ENCODE peak calls at places on chromosomes 12 and 14, in five cellular contexts. V, M, F, X and N are unnamed samples.

GRCh38 chr12:26987634-26988424 is 26.4 kb downstream of the TM7SF3 start:
- DNase-seq in V (no peak), M (peak; percentile 17), F (peak; percentile 17), X (no peak), N (no peak)

GRCh38 chr12:43370299-43370698 is 181.7 kb downstream of the ADAMTS20 start:
- DNase-seq in V (no peak), M (peak; percentile 74), F (peak; percentile 69), X (no peak), N (no peak)

GRCh38 chr14:100740931-100741330 is 14.2 kb downstream of the DLK1 start:
- DNase-seq in V (peak; percentile 41), M (no peak), F (no peak), X (no peak), N (no peak)

GRCh38 chr12:981176-981828 is 9.7 kb upstream of the ERC1 start:
- DNase-seq in V (no peak), M (no peak), F (no peak), X (no peak), N (no peak)

GRCh38 chr12:115464008-115464672 is 780.2 kb upstream of the TBX3 start:
- DNase-seq in V (no peak), M (no peak), F (no peak), X (no peak), N (no peak)

GRCh38 chr12:1792406-1792805 is 28.0 kb upstream of the LRTM2 start:
- DNase-seq in V (no peak), M (no peak), F (no peak), X (no peak), N (no peak)

GRCh38 chr12:117590386-117590785 is 229.0 kb upstream of the NOS1 start:
- DNase-seq in V (no peak), M (no peak), F (no peak), X (no peak), N (no peak)

GRCh38 chr14:68969278-68969677 is 9.8 kb downstream of the ACTN1 start:
- DNase-seq in V (no peak), M (no peak), F (no peak), X (no peak), N (no peak)

GRCh38 chr14:21868442-21869046 is 194.9 kb upstream of the OR4E1 start:
- DNase-seq in V (no peak), M (peak; percentile 32), F (peak; percentile 31), X (peak; percentile 81), N (peak; percentile 64)

GRCh38 chr12:94140556-94140955 is 7.8 kb upstream of the PLXNC1 start:
- DNase-seq in V (peak; percentile 83), M (peak; percentile 10), F (no peak), X (peak; percentile 85), N (no peak)

GRCh38 chr14:77026166-77026929 is 2.2 kb downstream of the IRF2BPL start:
- DNase-seq in V (peak; percentile 84), M (peak; percentile 51), F (peak; percentile 50), X (no peak), N (peak; percentile 64)

GRCh38 chr12:90801776-90802175 is 153.2 kb downstream of the CCER1 start:
- DNase-seq in V (no peak), M (peak; percentile 48), F (peak; percentile 5), X (no peak), N (no peak)

GRCh38 chr12:104938371-104938770 is 19.7 kb downstream of the SLC41A2 start:
- DNase-seq in V (no peak), M (peak; percentile 30), F (no peak), X (no peak), N (no peak)

GRCh38 chr12:121911824-121912585 is 6.4 kb upstream of the CFAP251 start:
- DNase-seq in V (no peak), M (no peak), F (no peak), X (no peak), N (no peak)

GRCh38 chr12:43106355-43106754 is 445.6 kb downstream of the ADAMTS20 start:
- DNase-seq in V (no peak), M (no peak), F (no peak), X (no peak), N (no peak)

GRCh38 chr12:19369691-19370148 is 69.6 kb upstream of the AEBP2 start:
- DNase-seq in V (no peak), M (peak; percentile 84), F (peak; percentile 85), X (no peak), N (no peak)

GRCh38 chr14:64561631-64562030 is 11.9 kb downstream of the PPP1R36 start:
- DNase-seq in V (no peak), M (no peak), F (no peak), X (no peak), N (no peak)

GRCh38 chr14:60878536-60878935 is 102.3 kb downstream of the TRMT5 start:
- DNase-seq in V (no peak), M (peak; percentile 33), F (no peak), X (no peak), N (no peak)

GRCh38 chr14:73723799-73724621 is 9.8 kb upstream of the PNMA1 start:
- DNase-seq in V (no peak), M (peak; percentile 97), F (peak; percentile 99), X (peak; percentile 38), N (no peak)

GRCh38 chr14:70697681-70698080 is 56.0 kb downstream of the TTC9 start:
- DNase-seq in V (no peak), M (no peak), F (no peak), X (no peak), N (no peak)

GRCh38 chr14:97283450-97284230 is 486.5 kb downstream of the VRK1 start:
- DNase-seq in V (no peak), M (no peak), F (no peak), X (no peak), N (no peak)

GRCh38 chr12:90064759-90065158 is 356.1 kb upstream of the ATP2B1 start:
- DNase-seq in V (no peak), M (peak; percentile 6), F (peak; percentile 43), X (no peak), N (no peak)

GRCh38 chr12:104190151-104190550 is 25.4 kb upstream of the TXNRD1 start:
- DNase-seq in V (no peak), M (peak; percentile 52), F (no peak), X (no peak), N (no peak)

GRCh38 chr14:35949933-35950332 is 123.8 kb downstream of the BRMS1L start:
- DNase-seq in V (no peak), M (no peak), F (no peak), X (no peak), N (no peak)

GRCh38 chr14:53924754-53925153 is 31.9 kb downstream of the BMP4 start:
- DNase-seq in V (no peak), M (peak; percentile 95), F (peak; percentile 85), X (no peak), N (no peak)

GRCh38 chr12:90076851-90077319 is 368.2 kb upstream of the ATP2B1 start:
- DNase-seq in V (no peak), M (no peak), F (no peak), X (no peak), N (no peak)

GRCh38 chr12:104649217-104649834 is 192.6 kb downstream of the CHST11 start:
- DNase-seq in V (no peak), M (no peak), F (no peak), X (no peak), N (no peak)

GRCh38 chr12:93740721-93741120 is 63.5 kb downstream of the CRADD start:
- DNase-seq in V (no peak), M (peak; percentile 6), F (peak; percentile 67), X (no peak), N (no peak)

GRCh38 chr14:49769171-49769570 is 1.2 kb downstream of the KLHDC2 start:
- DNase-seq in V (no peak), M (peak; percentile 52), F (peak; percentile 58), X (no peak), N (no peak)

GRCh38 chr14:90576581-90576980 is 179.8 kb downstream of the CALM1 start:
- DNase-seq in V (no peak), M (peak; percentile 30), F (peak; percentile 85), X (no peak), N (no peak)

GRCh38 chr12:116590561-116590960 is 31.4 kb downstream of the MAP1LC3B2 start:
- DNase-seq in V (no peak), M (no peak), F (no peak), X (no peak), N (no peak)

DNA sequence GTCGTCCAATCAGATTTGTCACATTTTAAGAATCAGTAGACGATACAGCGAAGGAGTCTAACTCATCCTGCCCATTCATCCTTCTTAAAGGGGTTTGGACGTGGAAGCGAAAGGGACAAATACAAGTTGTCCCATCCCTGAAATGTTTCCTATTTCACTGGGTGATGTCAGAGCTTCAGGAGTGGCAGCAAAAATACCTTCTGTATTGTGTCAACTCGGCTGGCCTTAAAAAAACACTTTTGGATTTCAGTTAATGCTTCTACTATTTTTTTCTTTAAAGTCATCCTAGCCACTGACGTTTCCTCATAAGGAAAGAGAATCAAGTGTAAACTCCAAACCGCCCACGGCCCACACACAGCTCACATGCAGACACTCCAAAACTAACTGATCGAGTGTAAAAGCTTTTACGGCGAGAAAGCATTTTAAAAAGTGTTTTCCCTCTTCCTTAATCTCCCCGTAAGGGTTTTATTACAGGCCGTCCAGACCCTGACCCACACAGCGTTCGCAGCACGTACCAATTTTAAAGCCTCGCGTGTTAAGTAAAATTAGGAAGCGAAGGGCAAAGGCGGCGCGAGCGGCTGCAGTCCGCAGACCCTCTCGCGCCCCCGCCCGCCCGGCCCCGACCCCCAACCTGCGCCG is 593 bp downstream of the CFL2 start:
- DNase-seq in V (no peak), M (peak; percentile 84), F (peak; percentile 78), X (no peak), N (no peak)
- TF ChIP-seq CTCF in V (no peak), M (no peak), F (no peak), X (no peak), N (no peak)

DNA sequence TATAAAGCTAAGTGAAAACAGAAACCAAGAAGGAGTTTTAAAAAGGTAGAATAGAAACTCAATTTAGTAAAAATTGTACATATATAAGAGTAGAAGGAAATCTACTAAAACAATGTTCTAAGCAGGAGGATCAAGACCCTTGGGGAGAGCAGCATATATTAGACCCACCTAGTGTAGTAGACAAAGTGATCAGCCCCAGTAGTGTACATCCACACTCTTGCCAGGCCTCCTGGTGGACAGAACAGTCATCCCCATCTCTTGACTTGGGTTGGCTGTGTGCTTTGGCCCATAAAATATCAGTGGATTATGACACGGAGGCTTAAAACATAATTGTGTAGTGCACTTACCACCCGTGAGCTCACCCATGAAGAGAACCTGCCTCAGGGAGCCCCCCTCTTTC is 10.9 kb upstream of the OTUB2 start:
- DNase-seq in V (no peak), M (no peak), F (no peak), X (no peak), N (no peak)
- TF ChIP-seq CTCF in V (no peak), M (no peak), F (no peak), X (peak; percentile 18), N (no peak)

GRCh38 chr14:104001003-104001402 is 58.7 kb upstream of the RD3L start:
- DNase-seq in V (no peak), M (no peak), F (no peak), X (no peak), N (no peak)
- TF ChIP-seq CTCF in V (no peak), M (peak; percentile 3), F (no peak), X (peak; percentile 75), N (no peak)

DNA sequence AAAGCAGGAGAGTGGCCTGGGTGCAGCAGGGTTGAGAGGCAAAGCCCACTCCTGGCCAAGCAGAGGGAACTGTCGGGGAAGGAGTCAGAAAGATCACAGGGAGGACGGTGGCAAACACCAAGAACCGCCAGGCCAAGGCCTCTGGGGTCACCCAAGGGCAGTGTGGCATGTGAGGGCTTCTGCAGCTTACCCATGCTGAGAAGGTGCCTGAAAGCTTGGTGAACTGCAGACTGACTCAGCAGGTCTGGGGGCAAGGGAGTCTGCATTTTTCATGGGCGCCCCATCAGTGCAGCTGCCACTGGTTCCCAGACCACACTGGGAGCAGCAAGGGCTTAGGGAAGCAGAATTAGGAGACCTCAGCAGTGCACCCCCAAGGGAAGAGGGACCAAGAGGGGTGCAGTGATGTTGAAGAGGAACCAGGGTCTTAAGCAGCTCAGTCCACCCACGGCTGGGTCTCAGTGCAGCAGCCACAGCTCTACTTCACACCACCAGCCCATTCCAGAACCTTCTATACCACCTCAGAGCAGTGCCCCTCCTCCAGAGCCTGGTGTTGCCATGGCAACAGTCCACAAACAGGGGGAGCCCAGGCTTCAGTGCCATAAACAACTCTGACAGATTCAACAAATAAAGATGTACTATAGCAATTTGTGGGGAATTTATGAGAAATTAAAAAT is 59.4 kb downstream of the ITPK1 start:
- DNase-seq in V (peak; percentile 35), M (no peak), F (peak; percentile 33), X (no peak), N (no peak)
- TF ChIP-seq CTCF in V (no peak), M (no peak), F (no peak), X (no peak), N (no peak)